ENCODE peak calls at places on chromosome 17, in six cellular contexts. One of them, this sample, is unnamed.

GRCh38 chr17:63506627-63507026 is 16.5 kb upstream of the KCNH6 start:
- DNase-seq in GM03348: no peak
- DNase-seq in T1000: no peak
- DNase-seq in activated CD4-positive, alpha-beta T cell treated with anti-CD3 and anti-CD28 coated beads, Interleukin-2, amount 50 U/mL, for 48 hours: no peak
- DNase-seq in Caki2: no peak
- DNase-seq in EH: no peak
- DNase-seq in this sample: no peak

GRCh38 chr17:72075995-72076677 is 44.7 kb upstream of the SOX9 start:
- DNase-seq in GM03348: no peak
- DNase-seq in T1000: no peak
- DNase-seq in activated CD4-positive, alpha-beta T cell treated with anti-CD3 and anti-CD28 coated beads, Interleukin-2, amount 50 U/mL, for 48 hours: no peak
- DNase-seq in Caki2: no peak
- DNase-seq in EH: no peak
- DNase-seq in this sample: no peak

GRCh38 chr17:80791758-80792284 is 199.8 kb upstream of the CHMP6 start:
- DNase-seq in GM03348: peak; percentile 90
- DNase-seq in T1000: peak; percentile 90
- DNase-seq in activated CD4-positive, alpha-beta T cell treated with anti-CD3 and anti-CD28 coated beads, Interleukin-2, amount 50 U/mL, for 48 hours: peak; percentile 78
- DNase-seq in Caki2: peak; percentile 90
- DNase-seq in EH: peak; percentile 99
- DNase-seq in this sample: no peak

GRCh38 chr17:67671492-67671891 is 46.2 kb upstream of the NOL11 start:
- DNase-seq in GM03348: no peak
- DNase-seq in T1000: no peak
- DNase-seq in activated CD4-positive, alpha-beta T cell treated with anti-CD3 and anti-CD28 coated beads, Interleukin-2, amount 50 U/mL, for 48 hours: no peak
- DNase-seq in Caki2: no peak
- DNase-seq in EH: no peak
- DNase-seq in this sample: peak; percentile 62

GRCh38 chr17:47705536-47706481 is 11.8 kb downstream of the TBKBP1 start:
- DNase-seq in GM03348: no peak
- DNase-seq in T1000: no peak
- DNase-seq in activated CD4-positive, alpha-beta T cell treated with anti-CD3 and anti-CD28 coated beads, Interleukin-2, amount 50 U/mL, for 48 hours: peak; percentile 76
- DNase-seq in Caki2: no peak
- DNase-seq in EH: no peak
- DNase-seq in this sample: no peak

GRCh38 chr17:65662166-65662565 is 100.7 kb upstream of the AXIN2 start:
- DNase-seq in GM03348: peak; percentile 86
- DNase-seq in T1000: no peak
- DNase-seq in activated CD4-positive, alpha-beta T cell treated with anti-CD3 and anti-CD28 coated beads, Interleukin-2, amount 50 U/mL, for 48 hours: no peak
- DNase-seq in Caki2: no peak
- DNase-seq in EH: peak; percentile 77
- DNase-seq in this sample: no peak

GRCh38 chr17:31739300-31739699 is 119.7 kb downstream of the COPRS start:
- DNase-seq in GM03348: peak; percentile 67
- DNase-seq in T1000: no peak
- DNase-seq in activated CD4-positive, alpha-beta T cell treated with anti-CD3 and anti-CD28 coated beads, Interleukin-2, amount 50 U/mL, for 48 hours: no peak
- DNase-seq in Caki2: no peak
- DNase-seq in EH: peak; percentile 94
- DNase-seq in this sample: no peak

GRCh38 chr17:77045441-77046041 is 95.2 kb upstream of the SEC14L1 start:
- DNase-seq in GM03348: peak; percentile 45
- DNase-seq in T1000: peak; percentile 44
- DNase-seq in activated CD4-positive, alpha-beta T cell treated with anti-CD3 and anti-CD28 coated beads, Interleukin-2, amount 50 U/mL, for 48 hours: no peak
- DNase-seq in Caki2: no peak
- DNase-seq in EH: no peak
- DNase-seq in this sample: no peak

GRCh38 chr17:36657763-36658490 is 56.5 kb downstream of the MRM1 start:
- DNase-seq in GM03348: peak; percentile 33
- DNase-seq in T1000: no peak
- DNase-seq in activated CD4-positive, alpha-beta T cell treated with anti-CD3 and anti-CD28 coated beads, Interleukin-2, amount 50 U/mL, for 48 hours: peak; percentile 32
- DNase-seq in Caki2: no peak
- DNase-seq in EH: no peak
- DNase-seq in this sample: no peak

GRCh38 chr17:3972931-3973330 is 8.7 kb upstream of the ATP2A3 start:
- DNase-seq in GM03348: no peak
- DNase-seq in T1000: no peak
- DNase-seq in activated CD4-positive, alpha-beta T cell treated with anti-CD3 and anti-CD28 coated beads, Interleukin-2, amount 50 U/mL, for 48 hours: no peak
- DNase-seq in Caki2: no peak
- DNase-seq in EH: no peak
- DNase-seq in this sample: no peak

GRCh38 chr17:50269477-50270429 is 4.5 kb upstream of the TMEM92 start:
- DNase-seq in GM03348: peak; percentile 85
- DNase-seq in T1000: peak; percentile 32
- DNase-seq in activated CD4-positive, alpha-beta T cell treated with anti-CD3 and anti-CD28 coated beads, Interleukin-2, amount 50 U/mL, for 48 hours: peak; percentile 80
- DNase-seq in Caki2: peak; percentile 44
- DNase-seq in EH: peak; percentile 89
- DNase-seq in this sample: peak; percentile 36

GRCh38 chr17:44502598-44503079 is 567 bp downstream of the GPATCH8 start:
- DNase-seq in GM03348: no peak
- DNase-seq in T1000: no peak
- DNase-seq in activated CD4-positive, alpha-beta T cell treated with anti-CD3 and anti-CD28 coated beads, Interleukin-2, amount 50 U/mL, for 48 hours: no peak
- DNase-seq in Caki2: no peak
- DNase-seq in EH: peak; percentile 22
- DNase-seq in this sample: no peak

GRCh38 chr17:45702666-45703266 is 81.4 kb upstream of the CRHR1 start:
- DNase-seq in GM03348: peak; percentile 48
- DNase-seq in T1000: no peak
- DNase-seq in activated CD4-positive, alpha-beta T cell treated with anti-CD3 and anti-CD28 coated beads, Interleukin-2, amount 50 U/mL, for 48 hours: no peak
- DNase-seq in Caki2: peak; percentile 51
- DNase-seq in EH: peak; percentile 41
- DNase-seq in this sample: no peak

GRCh38 chr17:82648761-82649474 is 674 bp upstream of the WDR45B start:
- DNase-seq in GM03348: peak; percentile 90
- DNase-seq in T1000: peak; percentile 56
- DNase-seq in activated CD4-positive, alpha-beta T cell treated with anti-CD3 and anti-CD28 coated beads, Interleukin-2, amount 50 U/mL, for 48 hours: no peak
- DNase-seq in Caki2: peak; percentile 39
- DNase-seq in EH: no peak
- DNase-seq in this sample: peak; percentile 49

GRCh38 chr17:40551091-40551873 is 14.0 kb downstream of the CCR7 start:
- DNase-seq in GM03348: peak; percentile 89
- DNase-seq in T1000: peak; percentile 38
- DNase-seq in activated CD4-positive, alpha-beta T cell treated with anti-CD3 and anti-CD28 coated beads, Interleukin-2, amount 50 U/mL, for 48 hours: peak; percentile 29
- DNase-seq in Caki2: no peak
- DNase-seq in EH: peak; percentile 100
- DNase-seq in this sample: no peak

GRCh38 chr17:51046527-51047384 is 73.9 kb downstream of the SPAG9 start:
- DNase-seq in GM03348: peak; percentile 81
- DNase-seq in T1000: no peak
- DNase-seq in activated CD4-positive, alpha-beta T cell treated with anti-CD3 and anti-CD28 coated beads, Interleukin-2, amount 50 U/mL, for 48 hours: no peak
- DNase-seq in Caki2: peak; percentile 86
- DNase-seq in EH: peak; percentile 81
- DNase-seq in this sample: peak; percentile 74

GRCh38 chr17:7404737-7405412 is 978 bp upstream of the TMEM256 start:
- DNase-seq in GM03348: peak; percentile 91
- DNase-seq in T1000: peak; percentile 51
- DNase-seq in activated CD4-positive, alpha-beta T cell treated with anti-CD3 and anti-CD28 coated beads, Interleukin-2, amount 50 U/mL, for 48 hours: no peak
- DNase-seq in Caki2: no peak
- DNase-seq in EH: no peak
- DNase-seq in this sample: no peak

This sample was measured in prostate gland.